ENCODE peak calls at places on chromosomes 12 and 14, in seven cellular contexts. M, B, S, L, D, A and H are unnamed samples.

GRCh38 chr12:52608161-52608560 is 6.9 kb upstream of the KRT72 start:
- DNase-seq in D (no peak), B (no peak), L (no peak), M (no peak), A (no peak), S (no peak), H (no peak)

GRCh38 chr12:6367969-6368892 is 7.1 kb downstream of the SCNN1A start:
- DNase-seq in M (no peak), D (peak), S (no peak), A (no peak), B (no peak), L (no peak), H (peak)

GRCh38 chr12:96513166-96513565 is 23.8 kb downstream of the CFAP54 start:
- DNase-seq in S (no peak), L (no peak), B (no peak), D (no peak), M (no peak), A (no peak), H (no peak)

GRCh38 chr12:29350080-29350479 is 30.9 kb downstream of the ERGIC2 start:
- DNase-seq in D (no peak), L (no peak), B (no peak), A (no peak), M (no peak), S (no peak), H (no peak)

GRCh38 chr14:91968280-91968679 is 20.8 kb upstream of the FBLN5 start:
- DNase-seq in B (no peak), M (no peak), D (no peak), A (no peak), L (no peak), S (no peak), H (no peak)

GRCh38 chr12:69966409-69966808 is 141.4 kb downstream of the MYRFL start:
- DNase-seq in M (no peak), S (no peak), A (peak), B (peak), L (peak), D (no peak), H (peak)

GRCh38 chr12:12153596-12153995 is 82.9 kb downstream of the BCL2L14 start:
- DNase-seq in A (no peak), M (no peak), L (no peak), B (no peak), D (no peak), S (no peak), H (no peak)

GRCh38 chr14:67428501-67429031 is 16.6 kb upstream of the PLEK2 start:
- DNase-seq in M (no peak), S (peak), B (peak), L (no peak), A (no peak), D (no peak), H (no peak)

GRCh38 chr14:54087376-54087775 is 130.8 kb upstream of the BMP4 start:
- DNase-seq in A (no peak), B (no peak), M (no peak), S (no peak), L (no peak), D (no peak), H (no peak)

GRCh38 chr14:93055651-93056115 is 60.0 kb downstream of the ITPK1 start:
- DNase-seq in L (no peak), B (peak), S (peak), D (peak), M (no peak), A (no peak), H (no peak)

GRCh38 chr14:71346685-71347084 is 439.4 kb downstream of the PCNX1 start:
- DNase-seq in D (no peak), S (no peak), M (no peak), A (no peak), B (no peak), L (no peak), H (no peak)

GRCh38 chr12:49126852-49127763 is 4.1 kb downstream of the TUBA1B start:
- DNase-seq in D (no peak), S (no peak), A (peak), L (no peak), B (no peak), M (no peak), H (no peak)

GRCh38 chr14:72690324-72690723 is 203.6 kb downstream of the DPF3 start:
- DNase-seq in B (no peak), M (no peak), L (no peak), S (no peak), D (no peak), A (no peak), H (no peak)

GRCh38 chr12:129871991-129872969 is 31.5 kb downstream of the TMEM132D start:
- DNase-seq in D (no peak), M (no peak), A (no peak), B (no peak), L (no peak), S (no peak), H (no peak)

GRCh38 chr14:68939893-68940613 is 39.0 kb downstream of the ACTN1 start:
- DNase-seq in M (peak), B (peak), S (peak), A (peak), D (peak), L (peak), H (peak)

GRCh38 chr12:45214739-45215418 is 1.0 kb upstream of the ANO6 start:
- DNase-seq in S (no peak), B (no peak), L (no peak), M (no peak), A (no peak), D (no peak), H (no peak)

GRCh38 chr14:75522224-75522764 is at the start of gene BATF:
- DNase-seq in S (peak), B (peak), M (no peak), D (peak), L (no peak), A (no peak), H (no peak)

GRCh38 chr12:9130244-9130643 is 14.5 kb upstream of the A2M start:
- DNase-seq in M (no peak), S (no peak), A (no peak), B (no peak), D (no peak), L (no peak), H (no peak)

GRCh38 chr14:86652512-86652911 is 1122.6 kb downstream of the FLRT2 start:
- DNase-seq in L (no peak), S (no peak), D (no peak), B (no peak), A (no peak), M (no peak), H (no peak)

GRCh38 chr12:69906411-69907216 is 81.6 kb downstream of the MYRFL start:
- DNase-seq in D (no peak), B (no peak), S (no peak), M (no peak), L (no peak), A (no peak), H (no peak)

GRCh38 chr12:24901975-24902461 is 46.9 kb downstream of the BCAT1 start:
- DNase-seq in B (no peak), M (no peak), L (no peak), S (no peak), D (no peak), A (no peak), H (no peak)

GRCh38 chr14:75126679-75127473 is at the start of gene NEK9:
- DNase-seq in S (peak), L (peak), A (peak), M (peak), B (peak), D (peak), H (peak)

GRCh38 chr14:64937821-64938193 is 4.7 kb downstream of the GPX2 start:
- DNase-seq in B (no peak), D (no peak), S (no peak), M (no peak), A (no peak), L (no peak), H (no peak)

GRCh38 chr14:78164226-78164853 is 5.8 kb upstream of the NRXN3 start:
- DNase-seq in L (no peak), B (peak), D (peak), A (no peak), S (peak), M (no peak), H (no peak)

GRCh38 chr12:111444706-111445310 is 39.1 kb downstream of the SH2B3 start:
- DNase-seq in S (peak), A (peak), D (peak), B (peak), L (peak), M (no peak), H (peak)

GRCh38 chr14:22112004-22112403 is 438.4 kb upstream of the OR4E1 start:
- DNase-seq in M (no peak), S (no peak), L (peak), D (peak), A (no peak), B (no peak), H (no peak)

GRCh38 chr12:95738024-95738611 is 52.4 kb downstream of the NTN4 start:
- DNase-seq in A (no peak), M (no peak), L (no peak), D (peak), B (peak), S (peak), H (no peak)

GRCh38 chr12:50699940-50700339 is 64.0 kb upstream of the ATF1 start:
- DNase-seq in S (no peak), D (no peak), A (no peak), M (no peak), L (no peak), B (no peak), H (no peak)

GRCh38 chr14:103879570-103880333 is 32.4 kb upstream of the PPP1R13B start:
- DNase-seq in D (peak), S (peak), L (peak), B (peak), A (no peak), M (no peak), H (no peak)

GRCh38 chr12:52817699-52818238 is 3.9 kb upstream of the KRT4 start:
- DNase-seq in S (no peak), D (no peak), B (no peak), M (no peak), A (no peak), L (no peak), H (no peak)

DNA sequence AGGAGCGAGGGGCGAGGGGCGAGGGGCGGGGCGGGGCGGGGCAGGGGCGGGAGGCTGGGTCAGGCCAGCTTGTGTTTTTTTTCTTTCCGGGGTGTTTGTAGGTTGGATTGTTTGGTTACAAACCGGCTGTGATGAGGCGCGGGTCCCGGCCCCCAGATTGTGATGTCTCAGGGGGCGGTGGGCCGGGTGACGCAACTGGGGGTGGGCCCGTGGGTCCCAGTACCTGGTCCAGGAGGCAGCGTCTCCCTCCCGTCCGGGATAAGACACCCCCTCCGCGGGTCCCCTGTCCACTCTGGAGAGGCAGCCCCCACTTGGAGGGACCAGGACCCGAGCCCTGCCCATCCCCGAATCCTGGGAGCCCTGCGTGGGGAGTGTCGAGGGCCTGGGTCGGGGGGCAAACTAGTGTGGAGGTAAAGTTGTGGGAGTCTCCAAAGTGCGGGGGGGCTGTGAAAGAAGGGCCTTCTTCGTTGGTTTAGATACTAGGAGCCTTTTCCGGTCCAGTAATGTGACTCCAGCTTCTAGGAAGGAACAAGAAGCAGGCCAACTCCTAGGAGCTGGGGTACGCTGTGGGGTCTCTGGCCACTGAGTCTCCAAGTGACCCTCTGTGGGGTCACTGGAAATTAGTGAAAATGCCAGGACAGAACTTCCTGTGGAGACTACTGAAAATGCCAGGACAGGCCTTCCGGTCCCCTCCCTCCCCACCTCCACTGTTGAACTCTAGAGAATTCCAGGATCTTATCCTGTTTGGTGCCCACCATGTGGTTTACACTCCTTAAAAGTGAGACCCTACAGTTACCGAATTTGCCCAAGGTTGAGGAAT is 578 bp upstream of the CLMN start:
- DNase-seq in D (no peak), M (no peak), A (peak), B (no peak), L (peak), S (no peak), H (no peak)
- H3K27ac ChIP-seq in D (no peak), M (peak), A (peak), B (peak), L (peak), S (peak), H (peak)

GRCh38 chr12:123928897-123929296 is 43.7 kb downstream of the CCDC92 start:
- DNase-seq in A (no peak), S (no peak), B (no peak), D (no peak), M (no peak), L (no peak), H (no peak)

GRCh38 chr12:123928274-123928865 is 44.3 kb downstream of the CCDC92 start:
- DNase-seq in S (no peak), M (no peak), L (no peak), A (no peak), B (no peak), D (no peak), H (no peak)

GRCh38 chr12:123924539-123924938 is 48.1 kb downstream of the CCDC92 start:
- DNase-seq in B (no peak), A (no peak), D (no peak), S (no peak), L (no peak), M (no peak), H (no peak)

GRCh38 chr12:123923038-123923437 is 49.6 kb downstream of the CCDC92 start:
- DNase-seq in D (no peak), L (no peak), B (no peak), A (no peak), M (no peak), S (no peak), H (no peak)

DNA sequence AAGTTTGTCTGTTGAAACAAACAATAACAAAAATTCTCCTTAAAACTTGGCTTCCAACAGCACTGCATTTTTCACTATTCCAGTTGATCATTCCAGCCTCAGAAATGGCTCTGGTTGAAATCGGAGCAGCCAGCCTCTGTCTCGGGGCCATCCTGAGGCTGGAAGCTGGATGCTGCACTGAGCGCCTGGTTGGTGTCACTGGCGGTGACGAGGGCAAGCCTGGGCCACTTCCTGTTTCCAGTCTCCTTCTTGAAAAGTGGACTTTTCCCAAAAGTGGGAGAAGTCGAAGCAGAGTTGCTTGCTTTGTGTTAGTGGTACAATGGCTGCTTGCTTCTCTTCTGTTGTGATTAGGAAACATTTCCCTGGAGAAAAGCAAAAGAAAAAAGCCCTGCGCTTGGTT is 48.7 kb downstream of the CCDC92 start:
- DNase-seq in A (no peak), L (no peak), D (no peak), S (no peak), B (no peak), M (no peak), H (no peak)
- H3K27ac ChIP-seq in A (no peak), L (no peak), D (no peak), S (no peak), B (no peak), M (no peak), H (no peak)

DNA sequence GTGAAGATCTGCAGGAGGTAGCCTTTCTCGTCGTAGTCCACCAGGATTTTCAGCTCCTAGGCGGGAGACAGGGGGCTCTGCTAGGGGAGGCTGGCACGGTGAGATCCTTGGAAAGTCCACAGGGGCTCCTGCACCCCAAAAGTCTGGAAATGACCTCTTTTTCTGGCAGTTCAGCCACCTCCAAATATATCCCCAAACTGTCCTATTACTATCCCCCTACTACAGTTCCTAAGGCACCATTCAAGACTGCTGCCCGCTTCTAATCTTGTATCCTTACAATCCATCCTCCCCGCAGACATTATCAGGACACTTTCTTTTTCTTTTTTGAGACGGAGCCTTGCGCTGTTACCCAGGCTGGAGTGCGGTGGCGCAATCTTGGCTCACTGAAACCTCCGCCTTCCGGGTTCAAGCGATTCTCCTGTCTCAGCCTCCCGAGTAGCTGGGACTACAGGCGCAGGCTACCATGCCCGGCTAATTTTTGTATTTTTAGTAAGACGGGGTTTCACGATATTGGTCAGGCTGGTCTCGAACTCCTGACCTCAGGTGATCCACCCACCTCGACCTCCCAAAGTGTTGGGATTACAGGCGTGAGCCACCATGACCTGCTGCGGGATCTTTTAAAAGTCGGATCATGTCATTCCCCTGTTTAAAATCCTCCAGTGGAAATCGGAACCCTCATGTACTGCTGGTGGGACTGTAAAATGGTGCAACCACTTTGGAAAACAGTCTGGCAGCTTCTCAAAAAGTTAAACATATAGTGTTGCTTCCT is 18.5 kb downstream of the HPD start:
- DNase-seq in M (no peak), D (no peak), L (no peak), A (no peak), B (no peak), S (no peak), H (no peak)
- H3K27ac ChIP-seq in M (peak), D (peak), L (peak), A (peak), B (peak), S (peak), H (peak)

DNA sequence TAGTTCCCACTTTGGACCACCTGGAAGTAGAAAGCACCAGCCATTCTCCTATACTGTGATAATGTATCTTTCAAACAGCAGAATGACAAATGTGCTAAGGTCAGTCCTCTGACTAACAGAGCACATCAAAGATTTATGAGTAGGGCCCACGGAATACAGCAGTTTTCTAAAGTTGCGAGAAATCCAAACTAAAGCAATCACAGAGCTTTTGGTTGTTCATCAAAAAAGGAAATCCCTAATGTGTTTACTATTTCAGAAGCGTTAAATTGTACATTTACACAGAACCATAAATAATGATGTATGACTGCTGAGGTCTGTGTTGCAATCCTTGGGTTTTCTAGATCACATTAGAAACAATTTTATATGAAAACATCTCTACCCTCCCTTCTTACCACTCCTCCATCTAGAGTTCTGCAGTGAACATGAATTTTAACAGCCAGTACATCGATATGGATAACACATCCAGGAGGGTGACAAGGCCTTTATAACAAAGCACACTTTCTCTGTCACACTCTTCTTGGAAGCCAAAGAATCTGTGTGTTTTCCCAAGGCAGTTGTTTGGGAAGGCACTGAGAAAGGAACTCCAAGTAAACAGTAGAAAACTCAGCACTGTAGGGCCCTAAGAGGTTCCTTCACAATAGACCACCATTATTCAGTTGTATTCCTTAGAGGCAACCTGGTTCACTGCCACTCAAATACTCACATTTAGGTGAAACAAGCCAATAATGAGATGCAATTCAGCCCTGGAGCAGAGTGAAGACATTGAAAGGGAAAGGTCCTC is 7.3 kb downstream of the KITLG start:
- DNase-seq in D (no peak), B (no peak), S (no peak), L (no peak), M (no peak), A (no peak), H (no peak)
- H3K27ac ChIP-seq in D (peak), B (peak), S (peak), L (no peak), M (no peak), A (peak), H (peak)

GRCh38 chr12:112838731-112839130 is 47.2 kb downstream of the RPH3A start:
- DNase-seq in S (no peak), A (no peak), M (no peak), L (no peak), B (no peak), D (no peak), H (no peak)
- H3K27ac ChIP-seq in S (no peak), A (no peak), M (no peak), L (no peak), B (no peak), D (no peak), H (no peak)

GRCh38 chr12:68222336-68222735 is 3.3 kb downstream of the IL26 start:
- DNase-seq in D (no peak), B (no peak), S (no peak), A (no peak), M (no peak), L (no peak), H (no peak)

GRCh38 chr12:68221497-68221896 is 4.1 kb downstream of the IL26 start:
- DNase-seq in L (no peak), B (no peak), A (no peak), S (no peak), M (no peak), D (no peak), H (no peak)

GRCh38 chr12:68224613-68225285 is 861 bp downstream of the IL26 start:
- DNase-seq in B (no peak), L (no peak), M (no peak), S (no peak), A (no peak), D (no peak), H (no peak)

GRCh38 chr12:68225576-68226476 is at the start of gene IL26:
- DNase-seq in D (no peak), S (no peak), B (no peak), A (no peak), L (no peak), M (no peak), H (no peak)

GRCh38 chr12:68223067-68223747 is 2.4 kb downstream of the IL26 start:
- DNase-seq in S (peak), D (peak), L (peak), M (peak), B (peak), A (peak), H (peak)
- H3K27ac ChIP-seq in S (no peak), D (no peak), L (peak), M (no peak), B (no peak), A (peak), H (no peak)